ENCODE peak calls at places on chromosomes 12 and 14, in five cellular contexts. R is HS-5; X is stromal cell of bone marrow; S is activated gamma-delta T cell treated with Interleukin-2 at 50 U/mL for 16 hours; M is naive thymus-derived CD8-positive, alpha-beta T cell. U is an unnamed sample.

GRCh38 chr14:71248204-71248603 is 340.9 kb downstream of the PCNX1 start:
- DNase-seq in R (no peak), X (no peak), S (no peak), M (no peak), U (no peak)

GRCh38 chr12:49198431-49199155 is 9.7 kb upstream of the TUBA1A start:
- DNase-seq in R (peak), X (peak), S (no peak), M (no peak), U (no peak)

GRCh38 chr14:61927015-61927414 is 164.8 kb downstream of the SNAPC1 start:
- DNase-seq in R (no peak), X (peak), S (no peak), M (no peak), U (no peak)

GRCh38 chr12:48281811-48282210 is 68.9 kb downstream of the ZNF641 start:
- DNase-seq in R (no peak), X (no peak), S (no peak), M (no peak), U (no peak)

GRCh38 chr12:49959570-49960473 is 1.9 kb upstream of the AQP5 start:
- DNase-seq in R (no peak), X (no peak), S (no peak), M (no peak), U (peak)

GRCh38 chr14:91399868-91400640 is 17.6 kb downstream of the CCDC88C start:
- DNase-seq in R (no peak), X (no peak), S (no peak), M (peak), U (no peak)

GRCh38 chr12:107817250-107817649 is 42.7 kb downstream of the ASCL4 start:
- DNase-seq in R (no peak), X (no peak), S (no peak), M (no peak), U (no peak)

GRCh38 chr12:107917912-107918800 is 143.7 kb downstream of the ASCL4 start:
- DNase-seq in R (no peak), X (no peak), S (no peak), M (no peak), U (peak)

GRCh38 chr14:95389471-95390011 is 69.8 kb upstream of the CLMN start:
- DNase-seq in R (no peak), X (peak), S (no peak), M (no peak), U (no peak)

GRCh38 chr12:56129210-56129691 is 1.2 kb downstream of the ESYT1 start:
- DNase-seq in R (no peak), X (no peak), S (peak), M (peak), U (no peak)

GRCh38 chr14:91520138-91520537 is 10.0 kb upstream of the PPP4R3A start:
- DNase-seq in R (no peak), X (no peak), S (no peak), M (no peak), U (no peak)

GRCh38 chr12:5587701-5588100 is 155.8 kb downstream of the NTF3 start:
- DNase-seq in R (no peak), X (no peak), S (no peak), M (no peak), U (no peak)

GRCh38 chr12:54591001-54591591 is 2.6 kb upstream of the PPP1R1A start:
- DNase-seq in R (no peak), X (peak), S (no peak), M (no peak), U (no peak)

GRCh38 chr14:93528884-93529558 is 98.3 kb downstream of the UNC79 start:
- DNase-seq in R (no peak), X (no peak), S (no peak), M (no peak), U (no peak)

GRCh38 chr12:126784328-126784921 is 1482.5 kb upstream of the TMEM132C start:
- DNase-seq in R (peak), X (peak), S (peak), M (no peak), U (peak)

GRCh38 chr12:26092706-26093105 is 32.1 kb downstream of the BHLHE41 start:
- DNase-seq in R (no peak), X (no peak), S (no peak), M (no peak), U (no peak)

GRCh38 chr14:95264271-95264973 is 55.3 kb downstream of the CLMN start:
- DNase-seq in R (no peak), X (no peak), S (no peak), M (no peak), U (no peak)

GRCh38 chr14:105475269-105475915 is 771 bp downstream of the CRIP2 start:
- DNase-seq in R (no peak), X (no peak), S (no peak), M (no peak), U (no peak)

GRCh38 chr14:39576258-39576657 is 144.0 kb upstream of the FBXO33 start:
- DNase-seq in R (no peak), X (no peak), S (no peak), M (no peak), U (no peak)

GRCh38 chr12:69039881-69040280 is 106.9 kb upstream of the CPM start:
- DNase-seq in R (no peak), X (no peak), S (no peak), M (no peak), U (no peak)

GRCh38 chr14:67228325-67228984 is 12.8 kb upstream of the PALS1 start:
- DNase-seq in R (no peak), X (no peak), S (no peak), M (no peak), U (no peak)

GRCh38 chr12:15956010-15956409 is 44.9 kb downstream of the DERA start:
- DNase-seq in R (no peak), X (no peak), S (no peak), M (no peak), U (no peak)

GRCh38 chr12:120905856-120906384 is 1.8 kb upstream of the SPPL3 start:
- DNase-seq in R (no peak), X (no peak), S (no peak), M (no peak), U (no peak)

GRCh38 chr14:62819931-62820330 is 225.3 kb downstream of the KCNH5 start:
- DNase-seq in R (no peak), X (no peak), S (no peak), M (no peak), U (no peak)

GRCh38 chr14:73239463-73240241 is 2.3 kb downstream of the PAPLN start:
- DNase-seq in R (no peak), X (no peak), S (no peak), M (no peak), U (no peak)

GRCh38 chr12:2283910-2284309 is 231.1 kb downstream of the CACNA1C start:
- DNase-seq in R (no peak), X (no peak), S (no peak), M (no peak), U (no peak)

GRCh38 chr12:98123186-98123585 is 392.2 kb upstream of the TMPO start:
- DNase-seq in R (no peak), X (no peak), S (no peak), M (no peak), U (no peak)

GRCh38 chr14:99270491-99271287 is 1.3 kb downstream of the BCL11B start:
- DNase-seq in R (no peak), X (no peak), S (no peak), M (peak), U (no peak)

U was measured in HCT116.